ENCODE peak calls at places on chromosomes 13 and 19, in eight cellular contexts. M, Z, F, K, L, R, T and X are unnamed samples.

GRCh38 chr19:5961969-5962945 is 15.7 kb downstream of the RANBP3 start:
- DNase-seq in M (no peak), Z (peak), F (no peak), K (no peak), L (peak), R (no peak), T (peak), X (no peak)

GRCh38 chr19:45922281-45922680 is 7.7 kb upstream of the NANOS2 start:
- DNase-seq in M (no peak), Z (no peak), F (peak), K (no peak), L (no peak), R (no peak), T (no peak), X (no peak)

GRCh38 chr13:91574756-91575155 is 176.3 kb downstream of the GPC5 start:
- DNase-seq in M (no peak), Z (no peak), F (no peak), K (no peak), L (no peak), R (no peak), T (no peak), X (no peak)

GRCh38 chr13:65913173-65913572 is 1317.0 kb downstream of the PCDH9 start:
- DNase-seq in M (peak), Z (no peak), F (no peak), K (no peak), L (no peak), R (peak), T (no peak), X (no peak)

GRCh38 chr13:43156916-43157315 is 133.5 kb downstream of the DNAJC15 start:
- DNase-seq in M (no peak), Z (no peak), F (no peak), K (no peak), L (no peak), R (no peak), T (no peak), X (no peak)

GRCh38 chr19:14059093-14059480 is 2.8 kb downstream of the PALM3 start:
- DNase-seq in M (no peak), Z (peak), F (peak), K (peak), L (no peak), R (no peak), T (peak), X (no peak)

GRCh38 chr19:17996826-17997316 is 11.1 kb upstream of the ARRDC2 start:
- DNase-seq in M (no peak), Z (peak), F (peak), K (peak), L (peak), R (peak), T (peak), X (peak)

GRCh38 chr19:9075064-9075964 is 11.5 kb upstream of the OR1M1 start:
- DNase-seq in M (peak), Z (peak), F (peak), K (no peak), L (peak), R (peak), T (no peak), X (peak)

GRCh38 chr13:24625324-24625723 is 54.9 kb upstream of the ATP12A start:
- DNase-seq in M (no peak), Z (no peak), F (no peak), K (no peak), L (no peak), R (no peak), T (no peak), X (no peak)

GRCh38 chr19:47243776-47244547 is 12.4 kb upstream of the CCDC9 start:
- DNase-seq in M (peak), Z (peak), F (peak), K (peak), L (peak), R (peak), T (peak), X (peak)

GRCh38 chr13:99661791-99662190 is 160.5 kb downstream of the TM9SF2 start:
- DNase-seq in M (no peak), Z (no peak), F (no peak), K (no peak), L (no peak), R (no peak), T (no peak), X (no peak)

GRCh38 chr19:48598996-48599626 is 7.4 kb upstream of the SPACA4 start:
- DNase-seq in M (no peak), Z (no peak), F (no peak), K (no peak), L (no peak), R (no peak), T (no peak), X (no peak)

GRCh38 chr19:5706876-5707573 is 12.9 kb downstream of the LONP1 start:
- DNase-seq in M (no peak), Z (no peak), F (no peak), K (no peak), L (no peak), R (no peak), T (no peak), X (no peak)

GRCh38 chr19:4375164-4375619 is 25.2 kb downstream of the SH3GL1 start:
- DNase-seq in M (no peak), Z (peak), F (no peak), K (no peak), L (peak), R (no peak), T (no peak), X (no peak)

GRCh38 chr13:68872338-68872737 is 1235.3 kb upstream of the ATXN8OS start:
- DNase-seq in M (no peak), Z (no peak), F (no peak), K (no peak), L (no peak), R (no peak), T (no peak), X (no peak)

GRCh38 chr13:36211567-36211966 is 2.8 kb downstream of the SOHLH2 start:
- DNase-seq in M (no peak), Z (no peak), F (no peak), K (no peak), L (no peak), R (no peak), T (no peak), X (no peak)